ENCODE peak calls at places on chromosomes 13 and 19, in eight cellular contexts. S, Y, G, V, N, B, P and O are unnamed samples. For H3K4me1 and H3K9me3, the result is how much of the 10 kb centered on the place peaks cover.

GRCh38 chr19:38151242-38151641 is 72.8 kb downstream of the DPF1 start:
- DNase-seq in S (no peak), Y (no peak), G (no peak), V (no peak), N (no peak), B (no peak), P (no peak), O (no peak)

GRCh38 chr19:29667941-29668340 is 2.7 kb downstream of the PLEKHF1 start:
- DNase-seq in S (no peak), Y (no peak), G (no peak), V (no peak), N (no peak), B (no peak), P (no peak), O (peak)

GRCh38 chr13:42486711-42487198 is 87.2 kb upstream of the TNFSF11 start:
- DNase-seq in S (no peak), Y (no peak), G (no peak), V (no peak), N (no peak), B (peak), P (no peak), O (no peak)

GRCh38 chr19:49689133-49690072 is at the start of gene ADM5:
- DNase-seq in S (peak), Y (no peak), G (peak), V (no peak), N (no peak), B (peak), P (peak), O (peak)

GRCh38 chr13:99873832-99874430 is 97.6 kb downstream of the ZIC5 start:
- DNase-seq in S (no peak), Y (no peak), G (no peak), V (no peak), N (no peak), B (no peak), P (peak), O (no peak)

GRCh38 chr19:720691-721160 is 12.0 kb downstream of the PALM start:
- DNase-seq in S (no peak), Y (no peak), G (no peak), V (no peak), N (no peak), B (no peak), P (no peak), O (no peak)

GRCh38 chr13:34179481-34179880 is 361.5 kb downstream of the RFC3 start:
- DNase-seq in S (no peak), Y (no peak), G (no peak), V (no peak), N (no peak), B (no peak), P (peak), O (no peak)

GRCh38 chr13:45833242-45833641 is 18.3 kb downstream of the SIAH3 start:
- DNase-seq in S (no peak), Y (no peak), G (no peak), V (no peak), N (no peak), B (no peak), P (no peak), O (no peak)

GRCh38 chr13:36130542-36131214 is 504 bp downstream of the DCLK1 start:
- DNase-seq in S (peak), Y (no peak), G (peak), V (no peak), N (peak), B (no peak), P (peak), O (no peak)

GRCh38 chr19:6278740-6279619 is 795 bp downstream of the MLLT1 start:
- DNase-seq in S (no peak), Y (no peak), G (no peak), V (no peak), N (no peak), B (no peak), P (peak), O (no peak)

GRCh38 chr13:58048670-58049069 is 417.1 kb downstream of the PCDH17 start:
- DNase-seq in S (no peak), Y (no peak), G (no peak), V (no peak), N (no peak), B (no peak), P (no peak), O (no peak)

GRCh38 chr19:32691952-32692726 is 518 bp downstream of the NUDT19 start:
- DNase-seq in S (peak), Y (no peak), G (peak), V (no peak), N (peak), B (peak), P (peak), O (peak)

GRCh38 chr19:45820413-45821102 is 5.5 kb upstream of the RSPH6A start:
- DNase-seq in S (no peak), Y (no peak), G (no peak), V (no peak), N (no peak), B (no peak), P (peak), O (no peak)

GRCh38 chr13:69580255-69580654 is 527.4 kb upstream of the ATXN8OS start:
- DNase-seq in S (no peak), Y (no peak), G (no peak), V (no peak), N (no peak), B (peak), P (peak), O (no peak)

GRCh38 chr13:45916036-45916435 is 64.5 kb upstream of the SIAH3 start:
- DNase-seq in S (no peak), Y (no peak), G (no peak), V (no peak), N (no peak), B (no peak), P (no peak), O (no peak)

GRCh38 chr13:99228737-99229691 is 28.4 kb downstream of the UBAC2 start:
- DNase-seq in S (no peak), Y (no peak), G (no peak), V (no peak), N (no peak), B (peak), P (no peak), O (no peak)

GRCh38 chr19:34969721-34970120 is 5.7 kb upstream of the ZNF792 start:
- DNase-seq in S (peak), Y (no peak), G (no peak), V (no peak), N (no peak), B (no peak), P (peak), O (no peak)

GRCh38 chr13:48093588-48093987 is 1.3 kb downstream of the MED4 start:
- DNase-seq in S (no peak), Y (no peak), G (no peak), V (no peak), N (no peak), B (no peak), P (no peak), O (no peak)

GRCh38 chr19:44905437-44906160 is at the start of gene APOE:
- DNase-seq in S (no peak), Y (no peak), G (no peak), V (no peak), N (no peak), B (no peak), P (peak), O (no peak)

GRCh38 chr19:8361921-8362793 is 1.8 kb upstream of the ANGPTL4 start:
- DNase-seq in S (peak), Y (peak), G (peak), V (peak), N (peak), B (peak), P (no peak), O (peak)

GRCh38 chr13:84760956-84761355 is 878.7 kb upstream of the SLITRK1 start:
- DNase-seq in S (no peak), Y (no peak), G (no peak), V (no peak), N (no peak), B (no peak), P (no peak), O (no peak)

DNA sequence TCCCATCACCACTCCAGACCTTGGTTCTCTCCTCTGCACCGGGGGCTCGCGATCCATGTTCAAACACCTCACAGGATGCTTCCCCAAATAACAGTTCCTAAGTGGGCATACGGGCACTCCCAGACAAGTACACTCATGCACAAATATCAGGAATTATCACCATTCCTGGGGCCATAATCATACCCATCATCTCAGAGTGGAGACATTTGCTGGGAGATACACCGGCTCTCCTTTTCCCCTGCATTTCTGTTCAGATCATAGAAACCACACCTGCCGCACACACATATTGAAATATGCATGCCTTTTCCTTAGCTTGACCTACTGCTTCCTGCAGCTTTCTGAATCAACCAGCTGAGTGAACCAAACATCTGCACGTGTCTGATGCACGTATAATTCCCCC is 33.9 kb upstream of the MBNL2 start:
- DNase-seq in S (no peak), Y (no peak), G (no peak), V (no peak), N (no peak), B (no peak), P (no peak), O (no peak)
- TF ChIP-seq CTCF in S (no peak), Y (no peak), G (no peak), V (no peak), N (no peak), B (no peak), P (no peak), O (no peak)

GRCh38 chr19:42282036-42282762 is 13.1 kb downstream of the CIC start:
- DNase-seq in S (no peak), Y (no peak), G (peak), V (no peak), N (no peak), B (no peak), P (no peak), O (no peak)
- H3K4me1 ChIP-seq in S (half or more), Y (under half), G (half or more), V (half or more), N (half or more), B (under half), P (under half), O (half or more)

DNA sequence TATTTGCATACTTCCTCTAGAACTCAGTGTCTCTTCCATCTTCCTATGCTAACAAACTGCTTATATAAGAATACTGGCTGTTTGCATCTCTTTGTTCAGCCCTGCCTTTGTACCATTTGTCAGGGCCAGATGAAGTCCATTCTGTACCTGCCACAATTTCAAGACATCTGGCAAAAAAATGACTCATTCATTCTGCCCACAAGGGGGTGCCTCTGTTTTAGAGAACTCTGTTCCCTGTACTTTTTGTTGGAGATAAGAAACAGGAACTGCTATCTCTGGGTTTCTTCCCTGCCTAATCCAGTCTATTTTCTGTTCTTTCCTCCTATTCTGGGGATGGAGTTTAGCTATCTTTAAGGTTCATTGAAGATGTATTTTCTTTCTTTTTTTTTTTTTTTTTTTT is 23.0 kb downstream of the ZNF568 start:
- DNase-seq in S (no peak), Y (no peak), G (no peak), V (no peak), N (no peak), B (no peak), P (no peak), O (no peak)
- H3K9me3 ChIP-seq in S (under half), Y (under half), G (under half), V (under half), N (under half), B (under half), P (half or more), O (half or more)

DNA sequence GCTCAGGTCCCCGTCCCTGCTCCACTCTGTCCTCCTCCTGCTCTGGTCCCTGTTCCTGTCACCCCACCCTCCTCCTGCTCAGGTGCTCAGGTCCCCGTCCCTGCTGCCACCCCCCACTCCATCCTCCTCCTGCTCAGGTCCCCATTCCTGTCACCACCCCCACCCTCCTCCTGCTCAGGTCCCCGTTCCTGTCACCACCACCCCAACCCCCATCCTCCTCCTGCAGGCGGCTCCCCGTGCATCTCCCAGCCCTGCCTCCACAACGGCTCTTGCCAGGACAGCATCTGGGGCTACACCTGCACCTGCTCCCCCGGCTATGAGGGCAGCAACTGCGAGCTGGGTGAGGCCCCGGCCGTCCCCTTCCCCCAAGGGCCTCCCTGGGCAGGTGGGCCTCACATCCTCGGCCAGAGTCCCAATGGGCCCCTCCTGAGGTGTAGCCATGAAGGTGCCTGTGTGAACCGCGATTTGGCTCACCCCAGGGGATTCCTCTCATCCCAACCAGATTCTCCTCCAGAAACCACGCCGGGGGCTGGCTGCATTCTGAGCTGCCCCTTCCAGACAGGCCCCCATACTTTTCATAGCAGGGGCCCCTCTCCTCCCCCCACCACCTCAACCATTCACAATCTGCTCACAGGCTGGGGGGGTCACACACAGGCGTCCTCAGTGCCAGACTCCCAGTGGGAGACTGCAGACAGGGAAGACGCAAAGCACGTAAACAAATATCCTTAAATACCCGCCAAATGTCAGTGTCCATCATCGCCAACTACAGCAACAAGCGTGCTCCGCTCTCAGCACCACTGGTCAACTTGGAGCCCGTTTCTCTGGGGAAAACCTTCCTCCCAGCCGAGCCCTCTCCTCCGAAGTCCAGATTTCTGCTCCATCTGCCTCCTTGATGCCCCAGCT is 4.6 kb downstream of the PROZ start:
- DNase-seq in S (no peak), Y (no peak), G (no peak), V (no peak), N (no peak), B (no peak), P (peak), O (no peak)
- TF ChIP-seq CTCF in S (no peak), Y (no peak), G (no peak), V (no peak), N (no peak), B (no peak), P (no peak), O (no peak)

GRCh38 chr19:4305253-4305612 is 835 bp downstream of the FSD1 start:
- DNase-seq in S (no peak), Y (no peak), G (no peak), V (no peak), N (no peak), B (no peak), P (peak), O (no peak)

GRCh38 chr19:4304509-4305252 is at the start of gene FSD1:
- DNase-seq in S (no peak), Y (no peak), G (no peak), V (no peak), N (no peak), B (peak), P (peak), O (peak)

GRCh38 chr19:4305659-4306058 is 1.3 kb downstream of the FSD1 start:
- DNase-seq in S (no peak), Y (no peak), G (no peak), V (no peak), N (no peak), B (no peak), P (no peak), O (no peak)

DNA sequence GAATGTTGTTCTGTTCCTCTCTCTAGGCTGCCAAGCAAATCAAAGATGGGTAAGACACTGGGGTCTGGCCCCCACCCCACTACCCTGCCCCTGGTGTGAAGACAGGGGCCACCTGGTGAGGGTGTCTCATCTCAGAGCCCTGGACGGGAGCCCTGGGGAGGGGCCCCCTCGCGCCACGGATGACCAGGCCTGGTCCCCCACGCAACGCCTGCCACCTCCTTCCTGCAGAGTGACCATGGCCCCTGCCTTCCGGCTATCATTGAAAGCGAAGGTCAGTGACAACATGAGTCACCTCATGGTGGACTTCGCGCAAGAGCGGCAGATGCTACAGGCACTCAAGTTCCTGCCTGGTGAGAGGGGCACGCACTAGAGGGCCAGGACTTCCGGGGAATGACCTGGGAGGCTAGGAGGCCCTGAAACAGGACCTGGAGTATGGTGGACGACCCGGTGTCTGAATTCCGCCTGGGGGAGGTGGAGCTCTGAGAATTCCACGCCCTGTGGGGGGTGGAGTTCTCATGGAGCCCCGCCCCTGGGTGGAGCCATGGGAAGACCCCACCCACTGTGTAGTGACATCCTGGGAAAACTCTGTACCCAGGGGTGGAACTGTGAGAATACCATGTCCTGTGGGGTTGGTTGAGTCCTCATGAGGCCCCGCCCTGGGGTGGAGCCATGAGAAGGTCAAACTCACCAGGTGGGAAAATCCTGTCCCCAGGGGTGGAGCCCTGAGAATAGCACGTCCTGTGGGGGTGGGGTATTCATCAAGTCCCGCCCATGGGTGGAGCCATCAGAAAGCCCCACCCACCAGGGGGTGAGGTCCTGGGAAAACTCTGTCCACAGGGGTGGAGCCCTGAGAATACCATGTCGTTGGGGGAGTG is 6.1 kb downstream of the FSD1 start:
- DNase-seq in S (no peak), Y (peak), G (no peak), V (no peak), N (no peak), B (peak), P (peak), O (peak)
- H3K4me1 ChIP-seq in S (under half), Y (under half), G (under half), V (under half), N (under half), B (under half), P (under half), O (under half)

GRCh38 chr13:108828053-108828806 is 198.8 kb downstream of the MYO16 start:
- DNase-seq in S (no peak), Y (no peak), G (peak), V (no peak), N (no peak), B (no peak), P (no peak), O (no peak)
- H3K9me3 ChIP-seq in S (under half), Y (under half), G (under half), V (under half), N (under half), B (under half), P (under half), O (under half)

GRCh38 chr13:103277959-103278673 is 211.9 kb upstream of the SLC10A2 start:
- DNase-seq in S (no peak), Y (no peak), G (no peak), V (no peak), N (no peak), B (no peak), P (no peak), O (no peak)
- TF ChIP-seq CTCF in S (no peak), Y (no peak), G (no peak), V (no peak), N (no peak), B (no peak), P (no peak), O (no peak)

GRCh38 chr19:46944123-46944718 is 75.4 kb upstream of the NPAS1 start:
- DNase-seq in S (no peak), Y (no peak), G (no peak), V (no peak), N (no peak), B (no peak), P (no peak), O (no peak)

GRCh38 chr19:46944918-46945628 is 74.6 kb upstream of the NPAS1 start:
- DNase-seq in S (peak), Y (no peak), G (peak), V (peak), N (peak), B (no peak), P (peak), O (peak)

GRCh38 chr19:46945668-46946067 is 74.0 kb upstream of the NPAS1 start:
- DNase-seq in S (no peak), Y (no peak), G (no peak), V (no peak), N (no peak), B (no peak), P (no peak), O (no peak)

GRCh38 chr19:46946090-46946489 is 73.5 kb upstream of the NPAS1 start:
- DNase-seq in S (no peak), Y (no peak), G (no peak), V (no peak), N (no peak), B (no peak), P (no peak), O (peak)

GRCh38 chr19:46943150-46943946 is 76.3 kb upstream of the NPAS1 start:
- DNase-seq in S (no peak), Y (no peak), G (no peak), V (no peak), N (no peak), B (no peak), P (no peak), O (no peak)
- H3K4me1 ChIP-seq in S (under half), Y (under half), G (under half), V (under half), N (under half), B (under half), P (under half), O (under half)

GRCh38 chr19:20102097-20102496 is 24.3 kb downstream of the ZNF90 start:
- DNase-seq in S (no peak), Y (no peak), G (no peak), V (no peak), N (no peak), B (no peak), P (no peak), O (no peak)
- H3K9me3 ChIP-seq in S (under half), Y (under half), G (under half), V (under half), N (under half), B (under half), P (half or more), O (half or more)